ENCODE peak calls at places on chromosomes 16 and 17, in nine cellular contexts. A, E, O, L, V, Z, P, W and G are unnamed samples.

GRCh38 chr16:76293980-76294690 is 16.9 kb downstream of the CNTNAP4 start:
- DNase-seq in E (no peak), V (no peak), A (no peak), W (no peak), Z (no peak), L (no peak), O (no peak), P (no peak), G (no peak)

GRCh38 chr17:41534899-41535546 is 6.9 kb upstream of the KRT19 start:
- DNase-seq in A (no peak), L (no peak), P (no peak), O (no peak), E (no peak), Z (no peak), W (no peak), V (no peak), G (no peak)

GRCh38 chr17:39623356-39623950 is 3.3 kb upstream of the PPP1R1B start:
- DNase-seq in V (peak; percentile 84), Z (peak; percentile 89), E (peak; percentile 87), P (no peak), L (peak; percentile 86), O (peak; percentile 80), W (peak; percentile 77), A (peak; percentile 78), G (peak; percentile 74)

GRCh38 chr16:74627506-74628220 is 20.7 kb upstream of the GLG1 start:
- DNase-seq in O (no peak), L (no peak), P (no peak), V (no peak), Z (no peak), W (no peak), A (no peak), E (no peak), G (peak; percentile 16)

GRCh38 chr17:57986841-57987581 is 1.0 kb downstream of the VEZF1 start:
- DNase-seq in A (peak; percentile 78), E (peak; percentile 62), W (peak; percentile 74), L (peak; percentile 81), V (no peak), O (no peak), P (no peak), Z (no peak), G (peak; percentile 87)

GRCh38 chr17:73691321-73691766 is 47.1 kb upstream of the SDK2 start:
- DNase-seq in V (no peak), L (no peak), A (no peak), O (no peak), W (no peak), E (peak; percentile 46), P (no peak), Z (no peak), G (no peak)

GRCh38 chr16:19419691-19420060 is 2.0 kb downstream of the TMC5 start:
- DNase-seq in W (peak; percentile 98), E (no peak), A (no peak), O (no peak), Z (no peak), L (no peak), P (peak; percentile 94), V (no peak), G (peak; percentile 32)

GRCh38 chr17:59413014-59413725 is 81.7 kb downstream of the YPEL2 start:
- DNase-seq in L (no peak), E (no peak), W (no peak), V (no peak), P (no peak), A (no peak), Z (no peak), O (no peak), G (no peak)

GRCh38 chr17:36089888-36090836 is at the start of gene CCL3:
- DNase-seq in V (peak; percentile 51), P (no peak), A (no peak), W (peak; percentile 2), E (no peak), L (peak; percentile 27), Z (no peak), O (peak; percentile 94), G (peak; percentile 6)

GRCh38 chr16:89193021-89193575 is 7.2 kb downstream of the SLC22A31 start:
- DNase-seq in V (peak; percentile 72), O (peak; percentile 24), E (peak; percentile 94), W (peak; percentile 80), L (peak; percentile 49), P (peak; percentile 94), Z (peak; percentile 87), A (peak; percentile 63), G (peak; percentile 72)

GRCh38 chr16:57538235-57538711 is 1.9 kb upstream of the CCDC102A start:
- DNase-seq in O (no peak), A (no peak), E (no peak), Z (no peak), L (no peak), W (no peak), P (no peak), V (no peak), G (no peak)

GRCh38 chr17:69144621-69145255 is 3.0 kb upstream of the ABCA6 start:
- DNase-seq in L (no peak), V (no peak), O (no peak), W (no peak), A (no peak), P (no peak), Z (no peak), E (no peak), G (no peak)

GRCh38 chr17:71500761-71501555 is 619.9 kb upstream of the SOX9 start:
- DNase-seq in Z (no peak), E (no peak), W (peak; percentile 11), P (no peak), V (no peak), O (no peak), L (no peak), A (no peak), G (peak; percentile 86)
- TF ChIP-seq EZH2phosphoT487 in Z (no peak), E (no peak), W (no peak), P (no peak), V (no peak), O (no peak), L (no peak), A (no peak), G (no peak)

GRCh38 chr16:22375117-22375962 is 921 bp upstream of the CDR2 start:
- DNase-seq in P (no peak), O (no peak), W (no peak), V (peak; percentile 23), L (peak; percentile 27), E (peak; percentile 32), Z (peak; percentile 25), A (peak; percentile 34), G (peak; percentile 15)
- H2AFZ ChIP-seq in P (peak overlapping the region; percentile 55), O (peak overlapping the region; percentile 78), W (peak overlapping the region; percentile 86), V (peak overlapping the region; percentile 92), L (peak overlapping the region; percentile 64), E (peak overlapping the region; percentile 6), Z (peak overlapping the region; percentile 91), A (peak overlapping the region; percentile 97), G (peak overlapping the region; percentile 81)

DNA sequence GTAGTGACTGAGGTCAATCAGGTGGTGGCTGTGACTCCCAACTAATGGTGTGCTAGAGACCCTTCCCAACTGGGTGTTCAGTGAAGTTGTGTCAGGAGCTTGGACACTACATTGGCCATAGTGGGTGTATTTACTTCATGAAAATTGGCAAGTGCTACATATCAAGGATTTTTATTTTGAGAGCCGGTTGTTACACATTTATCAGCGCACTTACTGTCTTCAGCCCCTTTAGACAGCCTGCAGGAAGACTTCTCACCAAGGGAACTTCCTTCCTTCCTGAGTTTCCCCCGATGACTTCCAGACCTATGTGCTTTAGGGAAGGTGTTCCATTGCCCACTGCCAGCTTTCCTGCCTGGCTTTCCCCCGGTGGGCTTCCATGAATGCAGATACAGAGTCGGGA is 261.2 kb downstream of the CBLN1 start:
- DNase-seq in L (no peak), Z (no peak), P (no peak), V (no peak), E (no peak), A (no peak), W (no peak), O (no peak), G (no peak)
- H3K4me2 ChIP-seq in L (no peak overlapping the region), Z (peak overlapping the region; percentile 31), P (no peak overlapping the region), V (no peak overlapping the region), E (peak overlapping the region; percentile 52), A (no peak overlapping the region), W (peak overlapping the region; percentile 71), O (no peak overlapping the region), G (no peak overlapping the region)

DNA sequence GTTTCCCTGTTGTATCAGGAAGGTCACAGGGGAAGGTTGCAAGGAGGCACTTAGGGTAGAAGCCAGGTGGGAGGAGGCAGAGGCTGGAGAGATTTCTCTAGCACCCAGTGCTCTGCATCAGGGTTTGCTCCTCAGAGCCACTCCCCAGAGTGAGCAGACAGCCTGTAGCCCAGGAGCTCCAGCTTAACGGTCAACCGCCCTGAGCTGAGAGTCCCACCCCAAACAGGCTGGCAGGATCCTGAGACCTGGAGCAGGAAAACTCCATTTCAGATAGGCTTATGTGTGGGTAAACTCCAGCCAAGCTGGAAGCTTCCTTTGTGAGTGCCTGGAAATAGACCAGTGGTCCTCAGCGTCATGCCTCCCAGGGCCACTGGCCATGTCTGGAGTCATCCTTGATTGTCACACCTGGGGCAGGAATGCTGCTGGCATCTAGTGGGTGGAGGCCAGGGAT is 37.9 kb downstream of the MPRIP start:
- DNase-seq in L (no peak), Z (no peak), A (no peak), E (no peak), P (no peak), V (no peak), W (no peak), O (no peak), G (no peak)
- TF ChIP-seq EZH2phosphoT487 in L (no peak), Z (no peak), A (no peak), E (no peak), P (no peak), V (no peak), W (no peak), O (no peak), G (no peak)

GRCh38 chr17:66088173-66088572 is 103.8 kb downstream of the CEP112 start:
- DNase-seq in Z (no peak), W (no peak), O (no peak), P (no peak), V (no peak), E (no peak), A (no peak), L (no peak), G (no peak)

GRCh38 chr17:66091440-66092080 is 100.4 kb downstream of the CEP112 start:
- DNase-seq in L (no peak), Z (no peak), A (no peak), V (no peak), P (no peak), O (no peak), W (no peak), E (no peak), G (no peak)

GRCh38 chr17:66094727-66095126 is 97.2 kb downstream of the CEP112 start:
- DNase-seq in V (no peak), Z (no peak), W (no peak), O (no peak), E (no peak), L (no peak), P (no peak), A (no peak), G (no peak)

GRCh38 chr17:66087073-66087472 is 104.9 kb downstream of the CEP112 start:
- DNase-seq in Z (no peak), W (no peak), P (no peak), E (no peak), L (no peak), V (no peak), A (no peak), O (no peak), G (peak; percentile 52)

DNA sequence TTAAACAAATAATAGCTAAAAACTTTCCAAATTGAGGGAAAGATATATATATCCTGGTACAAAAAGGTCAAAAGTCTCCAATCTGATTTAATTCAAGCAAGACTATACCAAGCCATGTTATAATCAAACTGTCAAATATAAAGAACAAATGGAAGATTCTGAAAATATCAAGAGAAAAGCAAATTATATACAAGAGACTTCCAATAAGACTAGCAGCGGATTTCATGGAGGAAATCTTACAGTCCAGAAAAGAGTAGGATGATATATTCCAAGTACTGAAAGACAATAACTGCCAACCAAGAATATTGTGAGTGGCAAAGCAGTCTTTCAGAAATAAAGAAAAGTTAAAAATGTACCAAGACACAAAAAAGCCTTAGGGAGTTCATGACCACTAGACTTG is 102.2 kb downstream of the CEP112 start:
- DNase-seq in Z (no peak), L (no peak), V (no peak), W (no peak), P (no peak), A (no peak), E (no peak), O (no peak), G (no peak)
- H2AFZ ChIP-seq in Z (no peak overlapping the region), L (no peak overlapping the region), V (no peak overlapping the region), W (no peak overlapping the region), P (no peak overlapping the region), A (no peak overlapping the region), E (no peak overlapping the region), O (no peak overlapping the region), G (no peak overlapping the region)